ENCODE peak calls at places on chromosomes 7 and 10, in nine cellular contexts. A is H9; G is occipital lobe; X is heart left ventricle; J is activated CD8-positive, alpha-beta memory T cell treated with anti-CD3 and anti-CD28 coated beads for 4 hours; T is ureter; F is stimulated activated CD8-positive, alpha-beta memory T cell treated with anti-CD3 and anti-CD28 coated beads, Interleukin-15, amount 100 ng/mL, for 1 hour; B is brain microvascular endothelial cell; C is AG09309. P is an unnamed sample.
A peak's percentile ranks its signal among the peaks of the same experiment; 100 is the strongest.

GRCh38 chr7:97107192-97107800 is 10.2 kb upstream of the SDHAF3 start:
- DNase-seq in A (no peak), G (no peak), X (no peak), J (no peak), T (no peak), F (no peak), B (no peak), C (no peak), P (no peak)

GRCh38 chr10:6292741-6293151 is 90.0 kb downstream of the PFKFB3 start:
- DNase-seq in A (no peak), G (no peak), X (no peak), J (no peak), T (no peak), F (no peak), B (no peak), C (no peak), P (no peak)

GRCh38 chr7:73827568-73828106 is 3.2 kb upstream of the CLDN4 start:
- DNase-seq in A (peak; percentile 90), G (no peak), X (peak; percentile 73), J (no peak), T (peak; percentile 80), F (no peak), B (no peak), C (no peak), P (no peak)

GRCh38 chr10:84004206-84004605 is 135.1 kb upstream of the GHITM start:
- DNase-seq in A (no peak), G (no peak), X (no peak), J (no peak), T (no peak), F (no peak), B (no peak), C (no peak), P (no peak)

GRCh38 chr10:84825330-84825729 is 496.9 kb downstream of the CCSER2 start:
- DNase-seq in A (no peak), G (no peak), X (peak; percentile 54), J (no peak), T (no peak), F (no peak), B (peak; percentile 84), C (no peak), P (no peak)

GRCh38 chr10:125707852-125708468 is 11.5 kb upstream of the EDRF1 start:
- DNase-seq in A (no peak), G (no peak), X (no peak), J (no peak), T (no peak), F (no peak), B (no peak), C (no peak), P (no peak)

GRCh38 chr10:58982470-58983239 is 193.8 kb upstream of the PHYHIPL start:
- DNase-seq in A (no peak), G (no peak), X (no peak), J (no peak), T (no peak), F (no peak), B (no peak), C (no peak), P (no peak)

GRCh38 chr7:145156834-145157233 is 321.0 kb upstream of the TPK1 start:
- DNase-seq in A (no peak), G (no peak), X (no peak), J (no peak), T (no peak), F (no peak), B (no peak), C (no peak), P (no peak)

GRCh38 chr10:31758495-31758894 is 170.1 kb downstream of the ARHGAP12 start:
- DNase-seq in A (no peak), G (no peak), X (no peak), J (no peak), T (no peak), F (no peak), B (no peak), C (peak; percentile 70), P (no peak)